ENCODE peak calls at places on chromosomes 6 and 20, in nine cellular contexts. S is fibroblast of pulmonary artery; V is C1 segment of cervical spinal cord; A is Panc1; E is stimulated activated CD8-positive, alpha-beta memory T cell treated with anti-CD3 and anti-CD28 coated beads, Interleukin-4, amount 100 ng/mL, for 4 hours; Y is central memory CD4-positive, alpha-beta T cell; G is IMR-90; J is stimulated activated naive B cell treated with anti-CD40 and anti-IgM and Interleukin-4, amounts not matched to agents 10 μg/mL and 1 μg/mL and 100 μg/mL, for 72 hours; X is EH. O is an unnamed sample.

GRCh38 chr6:36825452-36825851 is 13.8 kb downstream of the CPNE5 start:
- DNase-seq in A (no peak), J (no peak), X (no peak), E (no peak), S (no peak), G (no peak), Y (no peak), V (no peak), O (no peak)

GRCh38 chr6:143427109-143427817 is 23.2 kb downstream of the ADAT2 start:
- DNase-seq in V (peak), X (peak), S (peak), Y (peak), G (peak), A (peak), E (no peak), J (peak), O (peak)

GRCh38 chr20:32702706-32703425 is 29.1 kb upstream of the C20orf203 start:
- DNase-seq in Y (no peak), S (no peak), V (no peak), X (no peak), A (no peak), J (no peak), E (no peak), G (no peak), O (no peak)

GRCh38 chr6:82144007-82144851 is 103.3 kb downstream of the IBTK start:
- DNase-seq in A (peak), J (peak), E (no peak), X (peak), S (peak), G (peak), V (no peak), Y (no peak), O (no peak)

GRCh38 chr6:18920701-18921100 is 533.6 kb downstream of the RNF144B start:
- DNase-seq in S (no peak), E (no peak), V (no peak), G (no peak), A (no peak), X (no peak), Y (no peak), J (no peak), O (no peak)

GRCh38 chr6:139240161-139241010 is 51.4 kb downstream of the TXLNB start:
- DNase-seq in V (no peak), E (no peak), G (peak), Y (no peak), X (peak), J (no peak), A (no peak), S (peak), O (no peak)

GRCh38 chr6:153003294-153003645 is 761 bp upstream of the MTRF1L start:
- DNase-seq in X (no peak), V (no peak), A (no peak), J (no peak), S (no peak), E (no peak), Y (no peak), G (peak), O (no peak)

GRCh38 chr6:48541669-48542068 is 430.7 kb upstream of the PTCHD4 start:
- DNase-seq in G (no peak), V (no peak), J (no peak), S (no peak), Y (no peak), X (no peak), E (no peak), A (no peak), O (no peak)

GRCh38 chr6:24089741-24090140 is 36.3 kb upstream of the NRSN1 start:
- DNase-seq in E (no peak), Y (no peak), G (no peak), X (no peak), S (no peak), V (no peak), J (no peak), A (no peak), O (no peak)

O was measured in germinal center.